ENCODE peak calls at places on chromosomes 5 and 9, in four cellular contexts. One of them, this sample, is unnamed.

GRCh38 chr9:1018121-1018520 is 32.0 kb upstream of the DMRT2 start:
- DNase-seq in AG04450: no peak
- DNase-seq in KBM-7: peak
- DNase-seq in NCI-H1694 treated with DMSO at 0.1 percent for 48 hours: no peak
- DNase-seq in this sample: peak

GRCh38 chr5:136018814-136019777 is 9.7 kb upstream of the TGFBI start:
- DNase-seq in AG04450: peak
- DNase-seq in KBM-7: no peak
- DNase-seq in NCI-H1694 treated with DMSO at 0.1 percent for 48 hours: no peak
- DNase-seq in this sample: no peak

GRCh38 chr5:96875805-96876291 is 452 bp upstream of the ERAP2 start:
- DNase-seq in AG04450: no peak
- DNase-seq in KBM-7: peak
- DNase-seq in NCI-H1694 treated with DMSO at 0.1 percent for 48 hours: no peak
- DNase-seq in this sample: no peak

GRCh38 chr5:175654807-175655206 is 3.1 kb upstream of the HRH2 start:
- DNase-seq in AG04450: no peak
- DNase-seq in KBM-7: peak
- DNase-seq in NCI-H1694 treated with DMSO at 0.1 percent for 48 hours: no peak
- DNase-seq in this sample: no peak

GRCh38 chr5:91382530-91383026 is 539 bp downstream of the ARRDC3 start:
- DNase-seq in AG04450: no peak
- DNase-seq in KBM-7: peak
- DNase-seq in NCI-H1694 treated with DMSO at 0.1 percent for 48 hours: peak
- DNase-seq in this sample: no peak

GRCh38 chr5:131589510-131590348 is 45.3 kb downstream of the RAPGEF6 start:
- DNase-seq in AG04450: peak
- DNase-seq in KBM-7: peak
- DNase-seq in NCI-H1694 treated with DMSO at 0.1 percent for 48 hours: peak
- DNase-seq in this sample: peak

GRCh38 chr5:144547098-144547499 is 376.4 kb downstream of the KCTD16 start:
- DNase-seq in AG04450: no peak
- DNase-seq in KBM-7: no peak
- DNase-seq in NCI-H1694 treated with DMSO at 0.1 percent for 48 hours: no peak
- DNase-seq in this sample: no peak

GRCh38 chr5:167716376-167716775 is 575.1 kb upstream of the WWC1 start:
- DNase-seq in AG04450: peak
- DNase-seq in KBM-7: no peak
- DNase-seq in NCI-H1694 treated with DMSO at 0.1 percent for 48 hours: no peak
- DNase-seq in this sample: no peak

GRCh38 chr5:173468821-173469251 is 140.6 kb upstream of the STC2 start:
- DNase-seq in AG04450: no peak
- DNase-seq in KBM-7: no peak
- DNase-seq in NCI-H1694 treated with DMSO at 0.1 percent for 48 hours: no peak
- DNase-seq in this sample: no peak

This sample was measured in HEK293T.